ENCODE peak calls at places on chromosome 1, in nine cellular contexts. One of them, this sample, is unnamed.

GRCh38 chr1:156095906-156096508 is 13.7 kb upstream of the MEX3A start:
- DNase-seq in pancreas: no peak
- DNase-seq in psoas muscle: no peak
- DNase-seq in WERI-Rb-1: no peak
- DNase-seq in CD8-positive, alpha-beta memory T cell: no peak
- DNase-seq in IMR-90: no peak
- DNase-seq in keratinocyte: no peak
- DNase-seq in GM23248: peak
- DNase-seq in HCT116: no peak
- DNase-seq in this sample: no peak

GRCh38 chr1:19325368-19325957 is 13.3 kb downstream of the SLC66A1 start:
- DNase-seq in pancreas: no peak
- DNase-seq in psoas muscle: no peak
- DNase-seq in WERI-Rb-1: no peak
- DNase-seq in CD8-positive, alpha-beta memory T cell: no peak
- DNase-seq in IMR-90: no peak
- DNase-seq in keratinocyte: no peak
- DNase-seq in GM23248: no peak
- DNase-seq in HCT116: no peak
- DNase-seq in this sample: no peak

GRCh38 chr1:116207126-116207735 is 96.0 kb downstream of the MAB21L3 start:
- DNase-seq in pancreas: no peak
- DNase-seq in psoas muscle: no peak
- DNase-seq in WERI-Rb-1: no peak
- DNase-seq in CD8-positive, alpha-beta memory T cell: no peak
- DNase-seq in IMR-90: no peak
- DNase-seq in keratinocyte: no peak
- DNase-seq in GM23248: no peak
- DNase-seq in HCT116: no peak
- DNase-seq in this sample: no peak

GRCh38 chr1:97160796-97161195 is 439.2 kb downstream of the PTBP2 start:
- DNase-seq in pancreas: no peak
- DNase-seq in psoas muscle: no peak
- DNase-seq in WERI-Rb-1: no peak
- DNase-seq in CD8-positive, alpha-beta memory T cell: no peak
- DNase-seq in IMR-90: peak
- DNase-seq in keratinocyte: no peak
- DNase-seq in GM23248: peak
- DNase-seq in HCT116: no peak
- DNase-seq in this sample: no peak

GRCh38 chr1:39788758-39789570 is at the start of gene BMP8B:
- DNase-seq in pancreas: peak
- DNase-seq in psoas muscle: peak
- DNase-seq in WERI-Rb-1: peak
- DNase-seq in CD8-positive, alpha-beta memory T cell: peak
- DNase-seq in IMR-90: no peak
- DNase-seq in keratinocyte: no peak
- DNase-seq in GM23248: peak
- DNase-seq in HCT116: peak
- DNase-seq in this sample: no peak

GRCh38 chr1:36869054-36869453 is 165.3 kb downstream of the GRIK3 start:
- DNase-seq in pancreas: no peak
- DNase-seq in psoas muscle: no peak
- DNase-seq in WERI-Rb-1: no peak
- DNase-seq in CD8-positive, alpha-beta memory T cell: no peak
- DNase-seq in IMR-90: no peak
- DNase-seq in keratinocyte: no peak
- DNase-seq in GM23248: no peak
- DNase-seq in HCT116: no peak
- DNase-seq in this sample: no peak

GRCh38 chr1:43786975-43787374 is 79.6 kb downstream of the ST3GAL3 start:
- DNase-seq in pancreas: no peak
- DNase-seq in psoas muscle: peak
- DNase-seq in WERI-Rb-1: no peak
- DNase-seq in CD8-positive, alpha-beta memory T cell: no peak
- DNase-seq in IMR-90: peak
- DNase-seq in keratinocyte: no peak
- DNase-seq in GM23248: peak
- DNase-seq in HCT116: no peak
- DNase-seq in this sample: no peak

GRCh38 chr1:24828183-24828886 is 83.1 kb downstream of the CLIC4 start:
- DNase-seq in pancreas: no peak
- DNase-seq in psoas muscle: no peak
- DNase-seq in WERI-Rb-1: no peak
- DNase-seq in CD8-positive, alpha-beta memory T cell: no peak
- DNase-seq in IMR-90: no peak
- DNase-seq in keratinocyte: no peak
- DNase-seq in GM23248: no peak
- DNase-seq in HCT116: no peak
- DNase-seq in this sample: no peak

DNA sequence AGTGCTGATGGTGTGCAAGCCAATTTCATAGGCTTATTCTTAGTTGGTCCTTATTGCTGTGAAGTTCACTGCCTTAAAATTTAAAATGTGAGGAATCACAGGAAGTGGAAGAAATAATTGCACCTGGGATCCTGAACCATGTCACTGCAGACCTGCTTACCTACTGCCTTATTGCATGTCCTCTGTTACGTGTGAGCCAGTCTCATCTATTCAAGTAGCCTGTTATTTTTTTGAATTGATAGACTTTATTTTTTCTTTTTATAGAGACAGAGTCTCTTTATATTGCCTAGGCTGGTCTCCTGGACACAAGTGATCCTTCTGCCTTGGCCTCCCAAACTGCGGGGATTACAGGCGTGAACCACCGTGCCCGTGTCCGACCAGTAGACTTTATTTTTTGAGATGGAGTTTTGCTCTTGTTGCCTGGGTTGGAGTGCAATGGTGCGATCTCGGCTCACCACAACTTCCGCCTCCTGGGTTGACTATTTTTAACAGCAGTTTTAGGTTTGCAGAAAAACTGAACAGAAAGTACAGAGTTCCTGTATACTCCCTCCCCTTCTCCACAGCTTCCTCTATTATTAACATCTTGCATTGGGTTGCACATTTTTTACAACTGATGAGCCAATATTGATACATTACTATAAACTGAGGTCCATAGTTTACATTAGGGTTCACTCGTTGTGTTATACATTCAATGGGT is 14.0 kb upstream of the DISC1 start:
- DNase-seq in pancreas: no peak
- DNase-seq in psoas muscle: no peak
- DNase-seq in WERI-Rb-1: no peak
- DNase-seq in CD8-positive, alpha-beta memory T cell: peak
- DNase-seq in IMR-90: no peak
- DNase-seq in keratinocyte: no peak
- DNase-seq in GM23248: no peak
- DNase-seq in HCT116: no peak
- DNase-seq in this sample: no peak
- H3K4me3 ChIP-seq in pancreas: no peak
- H3K4me3 ChIP-seq in psoas muscle: no peak
- H3K4me3 ChIP-seq in WERI-Rb-1: no peak
- H3K4me3 ChIP-seq in CD8-positive, alpha-beta memory T cell: peak
- H3K4me3 ChIP-seq in IMR-90: no peak
- H3K4me3 ChIP-seq in keratinocyte: no peak
- H3K4me3 ChIP-seq in GM23248: no peak
- H3K4me3 ChIP-seq in HCT116: no peak
- H3K4me3 ChIP-seq in this sample: no peak

GRCh38 chr1:204684551-204685235 is 845 bp downstream of the LRRN2 start:
- DNase-seq in pancreas: peak
- DNase-seq in psoas muscle: no peak
- DNase-seq in WERI-Rb-1: peak
- DNase-seq in CD8-positive, alpha-beta memory T cell: no peak
- DNase-seq in IMR-90: no peak
- DNase-seq in keratinocyte: no peak
- DNase-seq in GM23248: no peak
- DNase-seq in HCT116: no peak
- DNase-seq in this sample: no peak

GRCh38 chr1:204688007-204688406 is 2.5 kb upstream of the LRRN2 start:
- DNase-seq in pancreas: no peak
- DNase-seq in psoas muscle: no peak
- DNase-seq in WERI-Rb-1: no peak
- DNase-seq in CD8-positive, alpha-beta memory T cell: no peak
- DNase-seq in IMR-90: no peak
- DNase-seq in keratinocyte: no peak
- DNase-seq in GM23248: no peak
- DNase-seq in HCT116: no peak
- DNase-seq in this sample: no peak

GRCh38 chr1:204684206-204684536 is 1.4 kb downstream of the LRRN2 start:
- DNase-seq in pancreas: no peak
- DNase-seq in psoas muscle: no peak
- DNase-seq in WERI-Rb-1: peak
- DNase-seq in CD8-positive, alpha-beta memory T cell: no peak
- DNase-seq in IMR-90: no peak
- DNase-seq in keratinocyte: no peak
- DNase-seq in GM23248: no peak
- DNase-seq in HCT116: no peak
- DNase-seq in this sample: no peak

GRCh38 chr1:204683284-204684205 is 2.0 kb downstream of the LRRN2 start:
- DNase-seq in pancreas: no peak
- DNase-seq in psoas muscle: no peak
- DNase-seq in WERI-Rb-1: no peak
- DNase-seq in CD8-positive, alpha-beta memory T cell: no peak
- DNase-seq in IMR-90: no peak
- DNase-seq in keratinocyte: no peak
- DNase-seq in GM23248: no peak
- DNase-seq in HCT116: no peak
- DNase-seq in this sample: no peak

DNA sequence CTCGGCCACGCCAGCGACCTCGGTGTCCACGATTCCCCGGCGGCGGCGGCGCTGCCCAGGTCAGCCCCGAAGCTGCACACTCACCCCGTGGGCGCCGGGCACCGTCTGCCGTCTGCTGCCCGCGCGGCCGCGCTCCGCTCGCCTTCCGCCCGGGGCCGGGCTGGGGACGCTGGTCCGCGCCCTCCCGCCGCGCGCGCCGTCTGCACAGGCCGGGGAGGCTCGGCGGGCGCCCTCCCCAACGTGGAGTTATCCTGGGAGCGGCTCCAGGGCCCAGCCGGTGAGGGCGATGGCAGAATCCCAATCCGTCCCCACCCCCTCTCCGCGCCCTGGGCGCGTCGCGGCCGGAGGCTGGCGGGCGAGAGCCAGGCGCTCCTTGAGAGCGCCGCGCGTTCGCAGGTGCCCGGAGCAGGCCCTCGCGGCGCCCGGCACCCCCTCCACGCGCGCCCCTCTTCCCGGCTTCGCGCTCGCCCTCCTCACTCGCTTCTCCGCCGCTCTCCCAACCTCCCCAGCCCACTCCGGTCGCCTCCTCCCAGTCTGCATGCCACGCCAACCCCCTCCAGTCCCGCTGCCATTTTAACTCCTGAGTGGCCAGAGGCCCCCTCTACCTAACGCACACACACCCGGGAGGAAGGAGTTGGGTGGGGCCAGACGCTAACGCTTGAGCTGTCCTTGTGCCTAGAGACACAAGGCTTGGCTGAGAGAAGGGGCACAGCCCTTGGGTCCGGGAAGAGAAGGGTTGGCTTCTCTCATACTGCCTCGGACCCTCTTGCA is at the start of gene LRRN2:
- DNase-seq in pancreas: peak
- DNase-seq in psoas muscle: no peak
- DNase-seq in WERI-Rb-1: peak
- DNase-seq in CD8-positive, alpha-beta memory T cell: no peak
- DNase-seq in IMR-90: no peak
- DNase-seq in keratinocyte: no peak
- DNase-seq in GM23248: peak
- DNase-seq in HCT116: no peak
- DNase-seq in this sample: no peak
- H3K27ac ChIP-seq in pancreas: no peak
- H3K27ac ChIP-seq in psoas muscle: no peak
- H3K27ac ChIP-seq in WERI-Rb-1: peak
- H3K27ac ChIP-seq in CD8-positive, alpha-beta memory T cell: no peak
- H3K27ac ChIP-seq in IMR-90: no peak
- H3K27ac ChIP-seq in keratinocyte: no peak
- H3K27ac ChIP-seq in GM23248: no peak
- H3K27ac ChIP-seq in HCT116: peak
- H3K27ac ChIP-seq in this sample: peak

GRCh38 chr1:52857443-52857842 is 14.9 kb downstream of the ZYG11A start:
- DNase-seq in pancreas: no peak
- DNase-seq in psoas muscle: no peak
- DNase-seq in WERI-Rb-1: no peak
- DNase-seq in CD8-positive, alpha-beta memory T cell: no peak
- DNase-seq in IMR-90: peak
- DNase-seq in keratinocyte: no peak
- DNase-seq in GM23248: no peak
- DNase-seq in HCT116: no peak
- DNase-seq in this sample: no peak
- H3K4me3 ChIP-seq in pancreas: no peak
- H3K4me3 ChIP-seq in psoas muscle: no peak
- H3K4me3 ChIP-seq in WERI-Rb-1: no peak
- H3K4me3 ChIP-seq in CD8-positive, alpha-beta memory T cell: no peak
- H3K4me3 ChIP-seq in IMR-90: no peak
- H3K4me3 ChIP-seq in keratinocyte: no peak
- H3K4me3 ChIP-seq in GM23248: no peak
- H3K4me3 ChIP-seq in HCT116: no peak
- H3K4me3 ChIP-seq in this sample: no peak

GRCh38 chr1:245587435-245588105 is 432.8 kb downstream of the KIF26B start:
- DNase-seq in pancreas: no peak
- DNase-seq in psoas muscle: no peak
- DNase-seq in WERI-Rb-1: no peak
- DNase-seq in CD8-positive, alpha-beta memory T cell: no peak
- DNase-seq in IMR-90: no peak
- DNase-seq in keratinocyte: no peak
- DNase-seq in GM23248: no peak
- DNase-seq in HCT116: no peak
- DNase-seq in this sample: no peak

GRCh38 chr1:245583575-245584330 is 429.0 kb downstream of the KIF26B start:
- DNase-seq in pancreas: no peak
- DNase-seq in psoas muscle: no peak
- DNase-seq in WERI-Rb-1: no peak
- DNase-seq in CD8-positive, alpha-beta memory T cell: no peak
- DNase-seq in IMR-90: no peak
- DNase-seq in keratinocyte: no peak
- DNase-seq in GM23248: peak
- DNase-seq in HCT116: no peak
- DNase-seq in this sample: no peak

GRCh38 chr1:245588250-245588649 is 433.5 kb downstream of the KIF26B start:
- DNase-seq in pancreas: no peak
- DNase-seq in psoas muscle: no peak
- DNase-seq in WERI-Rb-1: no peak
- DNase-seq in CD8-positive, alpha-beta memory T cell: no peak
- DNase-seq in IMR-90: no peak
- DNase-seq in keratinocyte: no peak
- DNase-seq in GM23248: no peak
- DNase-seq in HCT116: no peak
- DNase-seq in this sample: no peak

GRCh38 chr1:245583081-245583480 is 428.3 kb downstream of the KIF26B start:
- DNase-seq in pancreas: no peak
- DNase-seq in psoas muscle: no peak
- DNase-seq in WERI-Rb-1: no peak
- DNase-seq in CD8-positive, alpha-beta memory T cell: no peak
- DNase-seq in IMR-90: peak
- DNase-seq in keratinocyte: no peak
- DNase-seq in GM23248: peak
- DNase-seq in HCT116: no peak
- DNase-seq in this sample: no peak

DNA sequence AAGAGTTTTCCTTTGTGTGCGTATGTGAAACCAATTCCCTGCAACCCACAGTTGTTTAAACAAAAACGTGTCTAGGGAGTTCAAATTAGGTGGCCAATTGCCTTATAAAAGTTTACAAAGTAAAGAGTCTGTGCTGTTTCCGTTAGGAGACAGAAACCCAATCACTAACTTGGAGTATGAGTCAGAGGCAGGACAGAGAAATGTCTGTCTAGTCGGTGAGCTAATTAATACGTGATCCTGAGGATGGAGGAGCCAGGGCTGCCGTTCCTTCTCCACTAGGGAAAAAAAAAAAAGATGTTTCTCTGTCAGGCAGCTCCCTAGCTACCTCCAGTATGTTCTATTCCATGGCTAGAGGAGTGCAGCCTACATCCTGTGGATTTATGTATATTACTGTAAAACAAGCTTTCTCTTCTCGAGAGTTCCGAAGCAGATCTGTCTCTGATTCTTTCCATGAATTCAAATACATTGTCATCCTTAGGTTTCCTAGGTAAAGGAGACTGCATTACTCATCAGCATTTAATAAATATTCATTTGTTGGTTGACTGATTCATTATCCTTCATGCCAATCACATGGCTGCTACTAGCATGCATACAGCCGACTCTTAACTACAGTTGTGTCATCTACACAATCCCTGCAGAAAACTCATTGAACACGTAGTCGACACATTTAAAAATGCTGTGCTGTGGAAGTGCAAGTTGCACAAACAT is 430.6 kb downstream of the KIF26B start:
- DNase-seq in pancreas: no peak
- DNase-seq in psoas muscle: no peak
- DNase-seq in WERI-Rb-1: no peak
- DNase-seq in CD8-positive, alpha-beta memory T cell: no peak
- DNase-seq in IMR-90: peak
- DNase-seq in keratinocyte: no peak
- DNase-seq in GM23248: peak
- DNase-seq in HCT116: no peak
- DNase-seq in this sample: no peak
- H3K27ac ChIP-seq in pancreas: no peak
- H3K27ac ChIP-seq in psoas muscle: no peak
- H3K27ac ChIP-seq in WERI-Rb-1: no peak
- H3K27ac ChIP-seq in CD8-positive, alpha-beta memory T cell: no peak
- H3K27ac ChIP-seq in IMR-90: no peak
- H3K27ac ChIP-seq in keratinocyte: no peak
- H3K27ac ChIP-seq in GM23248: peak
- H3K27ac ChIP-seq in HCT116: no peak
- H3K27ac ChIP-seq in this sample: no peak